ENCODE peak calls at places on chromosomes 11 and 22, in seven cellular contexts. One of them, this sample, is unnamed.

GRCh38 chr11:77176996-77177395 is 49.0 kb downstream of the MYO7A start:
- DNase-seq in mammary epithelial cell: no peak
- DNase-seq in HCT116: no peak
- DNase-seq in A549: no peak
- DNase-seq in CD8-positive, alpha-beta memory T cell: no peak
- DNase-seq in brain microvascular endothelial cell: no peak
- DNase-seq in heart right ventricle: no peak
- DNase-seq in this sample: no peak

GRCh38 chr11:93194673-93195291 is 3.0 kb downstream of the SLC36A4 start:
- DNase-seq in brain microvascular endothelial cell: no peak
- DNase-seq in A549: no peak
- DNase-seq in CD8-positive, alpha-beta memory T cell: no peak
- DNase-seq in mammary epithelial cell: no peak
- DNase-seq in heart right ventricle: no peak
- DNase-seq in HCT116: no peak
- DNase-seq in this sample: no peak

GRCh38 chr11:59822989-59823566 is 12.5 kb upstream of the MRPL16 start:
- DNase-seq in HCT116: peak
- DNase-seq in CD8-positive, alpha-beta memory T cell: peak
- DNase-seq in brain microvascular endothelial cell: peak
- DNase-seq in heart right ventricle: peak
- DNase-seq in mammary epithelial cell: peak
- DNase-seq in A549: peak
- DNase-seq in this sample: no peak

GRCh38 chr11:75311858-75312288 is 39.6 kb downstream of the ARRB1 start:
- DNase-seq in A549: no peak
- DNase-seq in mammary epithelial cell: no peak
- DNase-seq in HCT116: no peak
- DNase-seq in brain microvascular endothelial cell: peak
- DNase-seq in CD8-positive, alpha-beta memory T cell: no peak
- DNase-seq in heart right ventricle: peak
- DNase-seq in this sample: no peak

GRCh38 chr22:48299124-48299523 is 1528.5 kb downstream of the BRD1 start:
- DNase-seq in mammary epithelial cell: no peak
- DNase-seq in HCT116: no peak
- DNase-seq in A549: no peak
- DNase-seq in heart right ventricle: no peak
- DNase-seq in CD8-positive, alpha-beta memory T cell: no peak
- DNase-seq in brain microvascular endothelial cell: no peak
- DNase-seq in this sample: no peak

GRCh38 chr22:36344106-36344827 is 43.5 kb downstream of the MYH9 start:
- DNase-seq in heart right ventricle: no peak
- DNase-seq in mammary epithelial cell: no peak
- DNase-seq in brain microvascular endothelial cell: no peak
- DNase-seq in HCT116: no peak
- DNase-seq in A549: no peak
- DNase-seq in CD8-positive, alpha-beta memory T cell: no peak
- DNase-seq in this sample: no peak

GRCh38 chr11:20647976-20648565 is 21.3 kb upstream of the NELL1 start:
- DNase-seq in brain microvascular endothelial cell: peak
- DNase-seq in heart right ventricle: peak
- DNase-seq in mammary epithelial cell: peak
- DNase-seq in CD8-positive, alpha-beta memory T cell: peak
- DNase-seq in A549: peak
- DNase-seq in HCT116: peak
- DNase-seq in this sample: no peak

GRCh38 chr11:83319346-83319745 is 33.2 kb upstream of the CCDC90B start:
- DNase-seq in CD8-positive, alpha-beta memory T cell: no peak
- DNase-seq in heart right ventricle: no peak
- DNase-seq in brain microvascular endothelial cell: no peak
- DNase-seq in HCT116: no peak
- DNase-seq in mammary epithelial cell: peak
- DNase-seq in A549: no peak
- DNase-seq in this sample: no peak

GRCh38 chr11:4125141-4125540 is 30.5 kb downstream of the RRM1 start:
- DNase-seq in HCT116: no peak
- DNase-seq in CD8-positive, alpha-beta memory T cell: no peak
- DNase-seq in mammary epithelial cell: peak
- DNase-seq in brain microvascular endothelial cell: peak
- DNase-seq in A549: no peak
- DNase-seq in heart right ventricle: no peak
- DNase-seq in this sample: no peak

GRCh38 chr22:24441406-24442351 is 14.3 kb downstream of the ADORA2A start:
- DNase-seq in brain microvascular endothelial cell: no peak
- DNase-seq in heart right ventricle: no peak
- DNase-seq in HCT116: no peak
- DNase-seq in A549: no peak
- DNase-seq in CD8-positive, alpha-beta memory T cell: no peak
- DNase-seq in mammary epithelial cell: no peak
- DNase-seq in this sample: no peak

GRCh38 chr11:80084614-80085013 is 643.8 kb upstream of the TENM4 start:
- DNase-seq in brain microvascular endothelial cell: no peak
- DNase-seq in A549: no peak
- DNase-seq in HCT116: no peak
- DNase-seq in heart right ventricle: no peak
- DNase-seq in CD8-positive, alpha-beta memory T cell: no peak
- DNase-seq in mammary epithelial cell: no peak
- DNase-seq in this sample: no peak

GRCh38 chr22:31631381-31631780 is 30.6 kb downstream of the PISD start:
- DNase-seq in CD8-positive, alpha-beta memory T cell: no peak
- DNase-seq in brain microvascular endothelial cell: no peak
- DNase-seq in mammary epithelial cell: no peak
- DNase-seq in heart right ventricle: no peak
- DNase-seq in HCT116: no peak
- DNase-seq in A549: no peak
- DNase-seq in this sample: no peak

GRCh38 chr11:76155455-76156232 is 50.7 kb downstream of the WNT11 start:
- DNase-seq in A549: no peak
- DNase-seq in brain microvascular endothelial cell: no peak
- DNase-seq in heart right ventricle: no peak
- DNase-seq in CD8-positive, alpha-beta memory T cell: no peak
- DNase-seq in mammary epithelial cell: no peak
- DNase-seq in HCT116: no peak
- DNase-seq in this sample: no peak

GRCh38 chr11:130652671-130653335 is 204.4 kb downstream of the ADAMTS15 start:
- DNase-seq in HCT116: no peak
- DNase-seq in heart right ventricle: no peak
- DNase-seq in mammary epithelial cell: no peak
- DNase-seq in brain microvascular endothelial cell: no peak
- DNase-seq in A549: no peak
- DNase-seq in CD8-positive, alpha-beta memory T cell: no peak
- DNase-seq in this sample: no peak

GRCh38 chr11:57324154-57324885 is 432 bp downstream of the TNKS1BP1 start:
- DNase-seq in heart right ventricle: peak
- DNase-seq in CD8-positive, alpha-beta memory T cell: no peak
- DNase-seq in mammary epithelial cell: no peak
- DNase-seq in brain microvascular endothelial cell: peak
- DNase-seq in HCT116: no peak
- DNase-seq in A549: peak
- DNase-seq in this sample: peak

GRCh38 chr22:25853078-25853477 is 111.1 kb downstream of the MYO18B start:
- DNase-seq in CD8-positive, alpha-beta memory T cell: no peak
- DNase-seq in heart right ventricle: no peak
- DNase-seq in A549: no peak
- DNase-seq in brain microvascular endothelial cell: no peak
- DNase-seq in HCT116: no peak
- DNase-seq in mammary epithelial cell: peak
- DNase-seq in this sample: no peak

GRCh38 chr22:49325531-49326395 is 501.9 kb downstream of the BRD1 start:
- DNase-seq in A549: no peak
- DNase-seq in CD8-positive, alpha-beta memory T cell: no peak
- DNase-seq in brain microvascular endothelial cell: no peak
- DNase-seq in heart right ventricle: no peak
- DNase-seq in HCT116: no peak
- DNase-seq in mammary epithelial cell: no peak
- DNase-seq in this sample: no peak

GRCh38 chr11:112029460-112029859 is 4.3 kb downstream of the DLAT start:
- DNase-seq in CD8-positive, alpha-beta memory T cell: no peak
- DNase-seq in mammary epithelial cell: no peak
- DNase-seq in brain microvascular endothelial cell: no peak
- DNase-seq in A549: no peak
- DNase-seq in heart right ventricle: no peak
- DNase-seq in HCT116: no peak
- DNase-seq in this sample: no peak

GRCh38 chr11:31619980-31620379 is 110.4 kb downstream of the ELP4 start:
- DNase-seq in mammary epithelial cell: no peak
- DNase-seq in HCT116: no peak
- DNase-seq in A549: no peak
- DNase-seq in brain microvascular endothelial cell: no peak
- DNase-seq in heart right ventricle: no peak
- DNase-seq in CD8-positive, alpha-beta memory T cell: no peak
- DNase-seq in this sample: no peak

GRCh38 chr11:65872555-65873279 is at the start of gene EFEMP2:
- DNase-seq in heart right ventricle: peak
- DNase-seq in brain microvascular endothelial cell: no peak
- DNase-seq in HCT116: no peak
- DNase-seq in A549: no peak
- DNase-seq in CD8-positive, alpha-beta memory T cell: no peak
- DNase-seq in mammary epithelial cell: no peak
- DNase-seq in this sample: no peak

GRCh38 chr22:48750282-48750681 is 1077.4 kb downstream of the BRD1 start:
- DNase-seq in CD8-positive, alpha-beta memory T cell: no peak
- DNase-seq in brain microvascular endothelial cell: no peak
- DNase-seq in HCT116: no peak
- DNase-seq in mammary epithelial cell: no peak
- DNase-seq in heart right ventricle: no peak
- DNase-seq in A549: no peak
- DNase-seq in this sample: no peak

GRCh38 chr11:114172871-114173444 is 113.4 kb downstream of the ZBTB16 start:
- DNase-seq in CD8-positive, alpha-beta memory T cell: peak
- DNase-seq in A549: no peak
- DNase-seq in mammary epithelial cell: no peak
- DNase-seq in heart right ventricle: peak
- DNase-seq in brain microvascular endothelial cell: no peak
- DNase-seq in HCT116: no peak
- DNase-seq in this sample: no peak
- H3K27ac ChIP-seq in CD8-positive, alpha-beta memory T cell: no peak
- H3K27ac ChIP-seq in A549: no peak
- H3K27ac ChIP-seq in mammary epithelial cell: no peak
- H3K27ac ChIP-seq in heart right ventricle: peak
- H3K27ac ChIP-seq in brain microvascular endothelial cell: no peak
- H3K27ac ChIP-seq in HCT116: no peak
- H3K27ac ChIP-seq in this sample: peak

DNA sequence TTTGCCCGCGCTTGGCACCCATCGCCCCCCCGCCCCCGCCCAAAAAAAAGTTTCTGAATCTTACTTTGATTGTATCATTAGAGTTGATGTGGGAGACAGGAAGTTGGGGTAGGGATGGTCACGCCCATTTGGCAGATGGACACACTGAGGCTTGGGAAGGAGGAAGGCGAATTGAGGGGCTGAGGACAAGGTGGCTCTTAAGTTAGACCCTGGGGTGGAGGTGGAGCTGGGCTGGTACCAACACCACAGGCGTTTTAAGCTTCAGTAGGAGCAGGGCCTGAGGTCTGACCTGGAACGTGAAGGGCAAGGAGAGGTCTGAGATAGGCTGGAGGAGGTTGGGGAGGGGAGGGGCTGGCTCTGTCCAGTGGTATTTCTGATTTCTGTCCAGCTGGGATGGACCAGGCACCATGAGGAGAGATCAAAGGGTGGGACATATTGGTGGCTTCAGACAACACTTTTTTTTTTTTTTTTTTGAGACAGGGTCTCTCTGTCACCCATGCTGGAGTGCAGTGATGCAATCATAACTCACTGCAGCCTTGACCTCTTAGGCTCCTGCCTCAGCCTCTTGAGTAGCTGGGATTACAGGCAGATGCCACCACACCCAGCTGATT is 777 bp upstream of the CDC42BPG start:
- DNase-seq in CD8-positive, alpha-beta memory T cell: no peak
- DNase-seq in heart right ventricle: no peak
- DNase-seq in mammary epithelial cell: no peak
- DNase-seq in brain microvascular endothelial cell: no peak
- DNase-seq in A549: no peak
- DNase-seq in HCT116: no peak
- DNase-seq in this sample: no peak
- H3K27ac ChIP-seq in CD8-positive, alpha-beta memory T cell: peak
- H3K27ac ChIP-seq in heart right ventricle: no peak
- H3K27ac ChIP-seq in mammary epithelial cell: peak
- H3K27ac ChIP-seq in brain microvascular endothelial cell: no peak
- H3K27ac ChIP-seq in A549: peak
- H3K27ac ChIP-seq in HCT116: peak
- H3K27ac ChIP-seq in this sample: peak

GRCh38 chr11:10893713-10894112 is 35.9 kb upstream of the ZBED5 start:
- DNase-seq in A549: peak
- DNase-seq in CD8-positive, alpha-beta memory T cell: no peak
- DNase-seq in heart right ventricle: no peak
- DNase-seq in brain microvascular endothelial cell: peak
- DNase-seq in HCT116: no peak
- DNase-seq in mammary epithelial cell: no peak
- DNase-seq in this sample: no peak
- H3K27ac ChIP-seq in A549: peak
- H3K27ac ChIP-seq in CD8-positive, alpha-beta memory T cell: no peak
- H3K27ac ChIP-seq in heart right ventricle: peak
- H3K27ac ChIP-seq in brain microvascular endothelial cell: no peak
- H3K27ac ChIP-seq in HCT116: no peak
- H3K27ac ChIP-seq in mammary epithelial cell: no peak
- H3K27ac ChIP-seq in this sample: peak

GRCh38 chr22:46519377-46519776 is 18.0 kb downstream of the CELSR1 start:
- DNase-seq in brain microvascular endothelial cell: no peak
- DNase-seq in HCT116: no peak
- DNase-seq in heart right ventricle: no peak
- DNase-seq in A549: no peak
- DNase-seq in mammary epithelial cell: no peak
- DNase-seq in CD8-positive, alpha-beta memory T cell: no peak
- DNase-seq in this sample: no peak

GRCh38 chr22:46522743-46523300 is 14.6 kb downstream of the CELSR1 start:
- DNase-seq in A549: no peak
- DNase-seq in mammary epithelial cell: no peak
- DNase-seq in brain microvascular endothelial cell: no peak
- DNase-seq in HCT116: no peak
- DNase-seq in heart right ventricle: no peak
- DNase-seq in CD8-positive, alpha-beta memory T cell: no peak
- DNase-seq in this sample: no peak

GRCh38 chr22:46524203-46524740 is 13.1 kb downstream of the CELSR1 start:
- DNase-seq in HCT116: no peak
- DNase-seq in heart right ventricle: no peak
- DNase-seq in CD8-positive, alpha-beta memory T cell: no peak
- DNase-seq in brain microvascular endothelial cell: no peak
- DNase-seq in A549: no peak
- DNase-seq in mammary epithelial cell: no peak
- DNase-seq in this sample: no peak

GRCh38 chr22:46520880-46521279 is 16.5 kb downstream of the CELSR1 start:
- DNase-seq in mammary epithelial cell: no peak
- DNase-seq in HCT116: no peak
- DNase-seq in brain microvascular endothelial cell: no peak
- DNase-seq in heart right ventricle: no peak
- DNase-seq in CD8-positive, alpha-beta memory T cell: no peak
- DNase-seq in A549: no peak
- DNase-seq in this sample: no peak

DNA sequence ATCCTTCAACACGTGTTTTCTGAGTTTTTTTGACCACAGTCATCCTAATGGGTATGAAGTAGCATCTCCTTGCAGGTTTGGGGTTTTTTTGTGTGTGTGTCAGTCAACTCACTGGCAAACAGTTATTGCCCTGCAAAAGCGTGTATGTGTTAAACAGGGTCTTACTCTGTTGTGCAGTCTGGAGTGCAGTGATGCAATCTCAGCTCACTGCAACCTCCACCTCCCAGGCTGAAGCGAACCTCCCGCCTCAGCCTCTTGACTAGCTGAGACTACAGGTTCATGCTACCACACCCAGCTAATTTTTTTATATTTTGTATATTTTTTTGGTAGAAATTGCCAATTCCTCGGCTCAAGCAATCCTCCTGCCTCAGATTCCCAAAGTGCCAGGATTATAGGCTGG is 15.4 kb downstream of the CELSR1 start:
- DNase-seq in mammary epithelial cell: no peak
- DNase-seq in CD8-positive, alpha-beta memory T cell: no peak
- DNase-seq in heart right ventricle: no peak
- DNase-seq in A549: no peak
- DNase-seq in HCT116: no peak
- DNase-seq in brain microvascular endothelial cell: no peak
- DNase-seq in this sample: no peak
- H3K27ac ChIP-seq in mammary epithelial cell: no peak
- H3K27ac ChIP-seq in CD8-positive, alpha-beta memory T cell: no peak
- H3K27ac ChIP-seq in heart right ventricle: no peak
- H3K27ac ChIP-seq in A549: no peak
- H3K27ac ChIP-seq in HCT116: no peak
- H3K27ac ChIP-seq in brain microvascular endothelial cell: no peak
- H3K27ac ChIP-seq in this sample: no peak